ENCODE peak calls at places on chromosomes 13 and 19, in seven cellular contexts. S is RWPE2, D is endodermal cell, P is right atrium auricular region, G is heart left ventricle, X is IMR-90, I is A549. C is an unnamed sample.

GRCh38 chr13:74920945-74921725 is 560.8 kb downstream of the TBC1D4 start:
- DNase-seq in S (no peak), D (no peak), P (no peak), G (no peak), X (no peak), I (no peak), C (no peak)

GRCh38 chr19:41521860-41522555 is 54.0 kb upstream of the CEACAM21 start:
- DNase-seq in S (no peak), D (peak; percentile 65), P (no peak), G (no peak), X (no peak), I (no peak), C (peak; percentile 64)

GRCh38 chr13:113458218-113459065 is 5.2 kb upstream of the ADPRHL1 start:
- DNase-seq in S (no peak), D (peak; percentile 74), P (no peak), G (peak; percentile 56), X (peak; percentile 55), I (peak; percentile 21), C (no peak)

GRCh38 chr13:94947965-94948371 is 235.6 kb upstream of the SOX21 start:
- DNase-seq in S (no peak), D (peak; percentile 63), P (no peak), G (no peak), X (no peak), I (no peak), C (no peak)

GRCh38 chr19:19171821-19172532 is 1.9 kb upstream of the MEF2B start:
- DNase-seq in S (no peak), D (no peak), P (no peak), G (no peak), X (peak; percentile 78), I (no peak), C (no peak)

GRCh38 chr19:44869728-44870470 is 21.2 kb upstream of the TOMM40 start:
- DNase-seq in S (no peak), D (no peak), P (no peak), G (peak; percentile 68), X (peak; percentile 84), I (no peak), C (peak; percentile 72)

GRCh38 chr19:17391371-17392151 is 2.4 kb downstream of the CCDC194 start:
- DNase-seq in S (no peak), D (peak; percentile 64), P (no peak), G (no peak), X (no peak), I (no peak), C (no peak)

GRCh38 chr13:33935969-33936368 is 118.0 kb downstream of the RFC3 start:
- DNase-seq in S (no peak), D (no peak), P (no peak), G (no peak), X (no peak), I (no peak), C (no peak)

GRCh38 chr13:30526612-30527217 is 61.0 kb upstream of the HMGB1 start:
- DNase-seq in S (no peak), D (no peak), P (no peak), G (no peak), X (peak; percentile 25), I (no peak), C (peak; percentile 15)

GRCh38 chr19:888615-889385 is 4.2 kb downstream of the MED16 start:
- DNase-seq in S (no peak), D (no peak), P (no peak), G (no peak), X (no peak), I (no peak), C (no peak)

GRCh38 chr13:111632906-111633305 is 312.5 kb downstream of the TEX29 start:
- DNase-seq in S (no peak), D (peak; percentile 87), P (no peak), G (no peak), X (no peak), I (no peak), C (no peak)

GRCh38 chr13:72141845-72142470 is 275.0 kb upstream of the DACH1 start:
- DNase-seq in S (no peak), D (no peak), P (no peak), G (no peak), X (no peak), I (no peak), C (no peak)

DNA sequence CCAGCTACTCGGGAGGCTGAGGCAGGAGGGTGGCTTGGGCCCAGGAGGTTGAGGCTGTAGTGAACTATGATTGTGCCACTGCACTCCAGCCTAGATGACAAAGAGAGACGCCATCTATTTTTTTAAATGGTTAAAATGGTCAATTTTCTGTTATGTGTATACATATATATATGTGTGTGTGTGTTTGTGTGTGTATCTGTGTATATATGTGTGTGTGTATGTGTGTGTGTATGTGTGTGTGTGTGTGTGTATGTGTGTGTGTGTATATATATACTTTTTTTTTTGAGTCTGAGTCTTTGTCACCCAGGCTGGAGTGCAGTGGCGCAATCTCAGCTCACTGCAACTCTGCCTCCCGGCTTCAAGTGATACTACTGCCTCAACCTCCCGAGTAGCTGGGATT is 42.9 kb upstream of the KLF2 start:
- DNase-seq in S (no peak), D (no peak), P (no peak), G (no peak), X (no peak), I (no peak), C (peak; percentile 26)
- H3K4me1 ChIP-seq in S (peaks cover 5% of the 10 kb centered on the region), D (no peaks in the 10 kb centered on the region), P (peaks cover 53% of the 10 kb centered on the region), G (peaks cover 58% of the 10 kb centered on the region), X (peaks cover 6% of the 10 kb centered on the region), I (peaks cover 21% of the 10 kb centered on the region), C (peaks cover 5% of the 10 kb centered on the region)

GRCh38 chr19:3513198-3514140 is 7.4 kb downstream of the FZR1 start:
- DNase-seq in S (no peak), D (no peak), P (no peak), G (peak; percentile 49), X (peak; percentile 25), I (no peak), C (no peak)
- H3K27ac ChIP-seq in S (no peak overlapping the region), D (no peak overlapping the region), P (no peak overlapping the region), G (no peak overlapping the region), X (no peak overlapping the region), I (no peak overlapping the region), C (no peak overlapping the region)

GRCh38 chr19:48650974-48651681 is 5.1 kb upstream of the CA11 start:
- DNase-seq in S (no peak), D (no peak), P (no peak), G (no peak), X (no peak), I (no peak), C (no peak)
- H3K4me1 ChIP-seq in S (peaks cover 9% of the 10 kb centered on the region), D (no peaks in the 10 kb centered on the region), P (peaks cover 4% of the 10 kb centered on the region), G (no peaks in the 10 kb centered on the region), X (no peaks in the 10 kb centered on the region), I (peaks cover 5% of the 10 kb centered on the region), C (no peaks in the 10 kb centered on the region)

GRCh38 chr13:99350191-99350590 is 43.0 kb upstream of the GPR183 start:
- DNase-seq in S (no peak), D (no peak), P (no peak), G (no peak), X (no peak), I (no peak), C (no peak)

GRCh38 chr13:99354371-99354951 is 47.3 kb upstream of the GPR183 start:
- DNase-seq in S (no peak), D (no peak), P (no peak), G (no peak), X (no peak), I (no peak), C (no peak)

GRCh38 chr13:99352351-99353271 is 45.4 kb upstream of the GPR183 start:
- DNase-seq in S (no peak), D (peak; percentile 38), P (no peak), G (no peak), X (no peak), I (no peak), C (no peak)

GRCh38 chr13:99353836-99354235 is 46.6 kb upstream of the GPR183 start:
- DNase-seq in S (no peak), D (peak; percentile 30), P (no peak), G (no peak), X (peak; percentile 46), I (no peak), C (no peak)

DNA sequence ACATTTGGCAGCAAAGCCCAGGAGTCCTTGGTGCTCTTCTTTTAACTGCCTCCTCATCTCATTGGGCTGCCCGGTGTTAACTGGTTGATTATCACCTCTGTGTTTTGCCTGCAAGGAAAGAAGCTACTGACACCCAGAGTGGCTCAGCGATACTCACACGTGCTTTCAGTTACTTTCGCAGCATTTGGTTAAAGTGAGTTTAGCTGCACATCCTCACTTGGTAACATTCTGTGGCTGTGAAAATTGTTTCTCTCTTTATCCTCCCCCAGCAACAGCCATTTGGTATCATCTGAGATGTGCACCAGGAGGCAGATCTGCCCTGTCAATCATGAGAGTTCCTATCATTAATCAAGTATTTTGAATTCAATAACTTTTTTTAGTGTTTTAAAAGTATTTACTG is 44.6 kb upstream of the GPR183 start:
- DNase-seq in S (no peak), D (peak; percentile 44), P (no peak), G (no peak), X (no peak), I (no peak), C (no peak)
- H3K27ac ChIP-seq in S (no peak overlapping the region), D (no peak overlapping the region), P (no peak overlapping the region), G (no peak overlapping the region), X (no peak overlapping the region), I (no peak overlapping the region), C (no peak overlapping the region)

GRCh38 chr19:55658846-55659459 is 4.1 kb downstream of the U2AF2 start:
- DNase-seq in S (peak; percentile 41), D (no peak), P (no peak), G (no peak), X (no peak), I (no peak), C (no peak)
- H3K4me1 ChIP-seq in S (peaks cover 4% of the 10 kb centered on the region), D (peaks cover 5% of the 10 kb centered on the region), P (peaks cover 48% of the 10 kb centered on the region), G (peaks cover 47% of the 10 kb centered on the region), X (peaks cover 10% of the 10 kb centered on the region), I (peaks cover 40% of the 10 kb centered on the region), C (peaks cover 14% of the 10 kb centered on the region)

GRCh38 chr19:4911314-4911713 is 2.0 kb downstream of the UHRF1 start:
- DNase-seq in S (no peak), D (no peak), P (no peak), G (no peak), X (peak; percentile 25), I (no peak), C (no peak)
- H3K27ac ChIP-seq in S (peak overlapping the region; percentile 84), D (peak overlapping the region; percentile 42), P (no peak overlapping the region), G (no peak overlapping the region), X (peak overlapping the region; percentile 91), I (peak overlapping the region; percentile 93), C (no peak overlapping the region)

DNA sequence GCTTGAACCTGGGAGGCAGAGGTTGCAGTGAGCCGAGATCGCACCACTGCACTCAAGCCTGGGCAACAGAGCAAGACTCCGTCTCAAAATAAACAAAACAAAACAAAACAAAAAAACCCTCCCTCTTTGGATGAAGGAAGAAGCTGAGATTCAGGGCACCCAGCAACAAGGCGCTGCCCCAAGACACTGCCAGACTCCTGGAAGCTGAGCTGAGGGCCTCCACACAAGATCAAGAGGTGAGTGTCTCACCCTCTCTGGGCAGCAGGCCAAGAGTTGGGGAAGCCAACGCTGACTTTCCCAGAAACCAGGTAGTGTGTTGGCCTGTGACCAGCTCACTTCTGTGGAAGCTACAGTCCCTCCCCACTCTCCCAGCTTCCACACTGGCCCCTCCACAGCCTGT is 3.7 kb upstream of the TYROBP start:
- DNase-seq in S (no peak), D (no peak), P (no peak), G (no peak), X (peak; percentile 38), I (peak; percentile 59), C (no peak)
- H3K4me1 ChIP-seq in S (no peaks in the 10 kb centered on the region), D (peaks cover 6% of the 10 kb centered on the region), P (no peaks in the 10 kb centered on the region), G (no peaks in the 10 kb centered on the region), X (peaks cover 10% of the 10 kb centered on the region), I (peaks cover 3% of the 10 kb centered on the region), C (no peaks in the 10 kb centered on the region)